ENCODE peak calls at places on chromosomes 16 and 17, in six cellular contexts. M is upper lobe of right lung, N is HFF-Myc, J is mesothelial cell of epicardium, A is fibroblast of pulmonary artery, E is omental fat pad. F is an unnamed sample.

GRCh38 chr17:225551-225950 is 44.1 kb upstream of the DOC2B start:
- DNase-seq in M (peak; percentile 51), N (no peak), J (no peak), A (no peak), E (no peak), F (peak; percentile 52)

GRCh38 chr17:7633093-7633492 is 3.2 kb downstream of the SHBG start:
- DNase-seq in M (no peak), N (no peak), J (no peak), A (no peak), E (no peak), F (no peak)

GRCh38 chr16:19559242-19559910 is 3.9 kb downstream of the VPS35L start:
- DNase-seq in M (no peak), N (peak; percentile 52), J (no peak), A (peak; percentile 85), E (no peak), F (no peak)

GRCh38 chr17:72362466-72363335 is 241.9 kb downstream of the SOX9 start:
- DNase-seq in M (no peak), N (no peak), J (no peak), A (peak; percentile 47), E (no peak), F (no peak)

GRCh38 chr17:1588781-1589585 is 26.4 kb upstream of the PITPNA start:
- DNase-seq in M (no peak), N (no peak), J (no peak), A (peak; percentile 60), E (no peak), F (no peak)

GRCh38 chr16:70160388-70160787 is 13.2 kb upstream of the CLEC18C start:
- DNase-seq in M (no peak), N (no peak), J (no peak), A (no peak), E (no peak), F (peak; percentile 66)

GRCh38 chr17:19390951-19391350 is 4.0 kb upstream of the MFAP4 start:
- DNase-seq in M (no peak), N (no peak), J (no peak), A (no peak), E (no peak), F (peak; percentile 17)

GRCh38 chr16:57619606-57620315 is 8.7 kb upstream of the ADGRG1 start:
- DNase-seq in M (peak; percentile 81), N (no peak), J (no peak), A (no peak), E (no peak), F (peak; percentile 87)

GRCh38 chr17:4477286-4477791 is 21.3 kb upstream of the SPNS2 start:
- DNase-seq in M (no peak), N (no peak), J (no peak), A (no peak), E (no peak), F (no peak)

GRCh38 chr16:969508-970378 is 1.0 kb downstream of the LMF1 start:
- DNase-seq in M (peak; percentile 70), N (no peak), J (peak; percentile 62), A (peak; percentile 26), E (no peak), F (no peak)

GRCh38 chr16:2846511-2847310 is 11.3 kb downstream of the PRSS22 start:
- DNase-seq in M (no peak), N (no peak), J (no peak), A (peak; percentile 51), E (no peak), F (no peak)

GRCh38 chr17:77279448-77280303 is 138.9 kb downstream of the SEC14L1 start:
- DNase-seq in M (peak; percentile 93), N (no peak), J (no peak), A (peak; percentile 90), E (no peak), F (no peak)

GRCh38 chr17:82972836-82973372 is 106.5 kb upstream of the METRNL start:
- DNase-seq in M (peak; percentile 43), N (no peak), J (no peak), A (no peak), E (no peak), F (no peak)
- TF ChIP-seq CTCF in M (no peak), N (no peak), J (no peak), A (no peak), E (no peak), F (no peak)

GRCh38 chr16:47110939-47111338 is 32.8 kb downstream of the NETO2 start:
- DNase-seq in M (no peak), N (no peak), J (no peak), A (peak; percentile 8), E (no peak), F (no peak)
- TF ChIP-seq CTCF in M (no peak), N (no peak), J (no peak), A (peak; percentile 13), E (no peak), F (no peak)

DNA sequence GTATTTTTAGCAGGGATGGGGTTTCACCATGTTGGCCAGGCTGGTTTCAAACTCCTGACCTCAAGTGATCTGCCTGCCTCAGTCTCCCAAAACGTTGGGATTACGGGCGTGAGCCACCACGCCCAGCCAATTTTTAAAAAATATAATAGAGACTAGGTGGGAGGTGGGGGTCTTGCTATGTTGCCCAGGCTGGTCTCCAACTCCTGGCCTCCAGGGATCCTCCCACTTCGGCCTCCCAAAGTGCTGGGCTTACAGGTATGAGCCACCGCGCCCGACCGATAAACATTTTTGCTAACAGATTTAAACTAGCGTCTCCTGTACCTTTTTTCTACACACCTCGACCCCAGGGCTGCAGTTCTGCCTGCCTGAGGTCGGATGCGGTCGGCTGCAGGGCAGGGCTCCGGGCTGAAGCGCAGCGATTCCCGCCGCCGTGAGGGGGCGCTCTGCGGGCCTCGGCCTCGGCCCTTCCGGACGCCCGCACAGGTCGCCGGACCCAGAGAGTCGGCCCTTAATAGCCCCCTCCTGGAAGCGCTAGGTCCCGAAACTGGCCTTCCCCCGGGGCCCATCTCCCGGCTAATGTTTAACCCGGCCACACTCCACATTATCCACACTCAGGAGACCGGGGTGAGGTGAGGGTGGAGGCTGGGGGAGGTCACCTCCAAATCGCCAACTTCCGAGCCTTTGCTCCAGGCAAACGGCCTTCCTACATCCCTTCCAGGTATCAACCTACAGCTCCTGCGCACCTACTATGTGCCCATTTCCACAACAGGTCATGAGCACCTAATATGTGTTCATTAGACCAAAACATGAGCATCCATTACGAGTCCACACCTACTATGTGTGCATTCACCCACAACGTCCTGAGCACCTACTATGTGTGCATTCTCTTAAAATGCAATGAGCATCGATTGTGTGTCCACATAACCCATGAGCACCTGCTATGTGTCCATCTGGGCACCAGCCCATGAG is 2.0 kb upstream of the GLIS2 start:
- DNase-seq in M (peak; percentile 85), N (no peak), J (no peak), A (no peak), E (no peak), F (no peak)
- TF ChIP-seq CTCF in M (peak; percentile 68), N (peak; percentile 73), J (peak; percentile 47), A (peak; percentile 48), E (no peak), F (peak; percentile 84)

DNA sequence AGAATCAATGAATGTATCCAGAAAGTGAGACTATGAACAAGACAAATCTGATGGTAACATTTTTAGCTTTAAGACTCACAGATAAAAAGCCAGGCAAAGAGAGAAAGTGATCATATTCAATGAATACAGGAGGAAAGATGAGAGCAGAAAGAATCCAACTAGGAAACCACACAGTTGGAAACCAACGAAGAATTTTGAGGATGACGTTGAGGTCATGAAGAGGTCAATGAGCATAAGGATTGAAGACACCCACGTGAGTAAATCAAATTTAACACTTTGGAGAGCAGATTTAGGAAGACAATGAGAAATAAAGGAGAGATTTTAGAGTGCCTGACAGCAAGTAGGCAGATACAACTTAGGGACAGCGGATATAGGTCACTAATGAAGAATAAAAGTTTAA is 948.1 kb downstream of the KCNJ2 start:
- DNase-seq in M (no peak), N (no peak), J (no peak), A (no peak), E (no peak), F (no peak)
- TF ChIP-seq CTCF in M (no peak), N (no peak), J (no peak), A (no peak), E (no peak), F (no peak)

GRCh38 chr17:62671553-62671952 is 44.1 kb downstream of the MRC2 start:
- DNase-seq in M (no peak), N (no peak), J (no peak), A (no peak), E (no peak), F (no peak)
- TF ChIP-seq CTCF in M (no peak), N (no peak), J (no peak), A (no peak), E (no peak), F (no peak)

GRCh38 chr17:17167986-17168385 is 38.1 kb downstream of the PLD6 start:
- DNase-seq in M (no peak), N (no peak), J (no peak), A (no peak), E (no peak), F (no peak)
- TF ChIP-seq CTCF in M (no peak), N (no peak), J (no peak), A (no peak), E (no peak), F (no peak)

GRCh38 chr17:33292981-33293867 is at the start of gene ASIC2:
- DNase-seq in M (no peak), N (no peak), J (peak; percentile 55), A (no peak), E (no peak), F (peak; percentile 88)
- TF ChIP-seq CTCF in M (no peak), N (no peak), J (no peak), A (no peak), E (no peak), F (no peak)

GRCh38 chr16:49283376-49284049 is 1.9 kb upstream of the CBLN1 start:
- DNase-seq in M (no peak), N (no peak), J (no peak), A (no peak), E (no peak), F (no peak)

GRCh38 chr16:49281481-49281842 is at the start of gene CBLN1:
- DNase-seq in M (no peak), N (no peak), J (no peak), A (no peak), E (no peak), F (no peak)

GRCh38 chr16:49282690-49283375 is 1.2 kb upstream of the CBLN1 start:
- DNase-seq in M (no peak), N (no peak), J (no peak), A (no peak), E (no peak), F (no peak)

GRCh38 chr16:49280861-49281331 is 742 bp downstream of the CBLN1 start:
- DNase-seq in M (no peak), N (no peak), J (no peak), A (no peak), E (no peak), F (no peak)

GRCh38 chr16:49281843-49282642 is 405 bp upstream of the CBLN1 start:
- DNase-seq in M (peak; percentile 94), N (peak; percentile 21), J (peak; percentile 91), A (peak; percentile 55), E (no peak), F (no peak)
- TF ChIP-seq CTCF in M (no peak), N (no peak), J (no peak), A (no peak), E (no peak), F (peak; percentile 67)

DNA sequence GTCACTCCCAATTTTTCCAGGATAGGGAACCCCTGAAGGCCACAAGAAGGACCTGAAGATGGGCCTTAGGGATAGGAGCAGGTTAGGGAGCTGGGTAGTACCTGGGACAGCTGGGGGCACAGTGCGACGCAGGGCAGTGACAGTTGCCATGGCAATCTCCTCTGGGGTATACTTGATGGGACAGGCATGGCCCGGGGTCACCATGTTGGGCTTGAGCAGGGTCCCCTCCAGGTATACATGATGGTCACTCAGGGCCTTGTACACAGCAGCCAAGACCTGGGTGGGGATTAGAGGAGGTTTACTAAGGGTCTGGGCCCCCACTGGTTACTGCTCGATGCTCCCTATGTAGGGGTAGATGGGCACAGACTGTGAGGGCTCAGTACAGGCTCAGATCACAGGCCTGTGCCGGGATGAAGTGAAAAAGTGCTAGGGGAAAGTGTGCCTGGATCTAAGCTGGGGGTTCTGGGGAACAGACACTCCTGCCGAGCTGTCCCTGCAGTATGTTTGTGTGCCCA is 2.7 kb downstream of the ALDOC start:
- DNase-seq in M (no peak), N (no peak), J (no peak), A (no peak), E (no peak), F (peak; percentile 50)
- TF ChIP-seq CTCF in M (no peak), N (no peak), J (no peak), A (no peak), E (no peak), F (no peak)